ENCODE peak calls at places on chromosome 14, in five cellular contexts. D, B, L, Y and M are unnamed samples.
A peak's percentile ranks its signal among the peaks of the same experiment; 100 is the strongest.

GRCh38 chr14:36507847-36508417 is 12.1 kb downstream of the NKX2-1 start:
- DNase-seq in D (no peak), B (no peak), L (no peak), Y (no peak), M (no peak)

GRCh38 chr14:67571991-67572323 is 28.1 kb downstream of the PIGH start:
- DNase-seq in D (no peak), B (peak; percentile 7), L (peak; percentile 65), Y (no peak), M (no peak)

GRCh38 chr14:43900173-43900655 is 606.9 kb downstream of the FSCB start:
- DNase-seq in D (no peak), B (no peak), L (no peak), Y (no peak), M (no peak)

GRCh38 chr14:61640834-61641170 is 54.5 kb upstream of the HIF1A start:
- DNase-seq in D (no peak), B (no peak), L (no peak), Y (no peak), M (no peak)

GRCh38 chr14:63770187-63770807 is 42.4 kb upstream of the SGPP1 start:
- DNase-seq in D (peak; percentile 71), B (peak; percentile 59), L (no peak), Y (peak; percentile 39), M (no peak)

GRCh38 chr14:61491876-61492440 is 170.6 kb downstream of the PRKCH start:
- DNase-seq in D (no peak), B (no peak), L (no peak), Y (no peak), M (no peak)

GRCh38 chr14:22890416-22890815 is 7.4 kb downstream of the REM2 start:
- DNase-seq in D (no peak), B (no peak), L (no peak), Y (no peak), M (no peak)

GRCh38 chr14:55802986-55803431 is 223.0 kb downstream of the KTN1 start:
- DNase-seq in D (peak; percentile 25), B (no peak), L (no peak), Y (peak; percentile 30), M (no peak)

GRCh38 chr14:23054000-23054811 is 3.1 kb downstream of the CDH24 start:
- DNase-seq in D (no peak), B (no peak), L (no peak), Y (no peak), M (no peak)

GRCh38 chr14:78131616-78132015 is 38.6 kb upstream of the NRXN3 start:
- DNase-seq in D (no peak), B (no peak), L (no peak), Y (no peak), M (no peak)

GRCh38 chr14:104787736-104788532 is 7.6 kb downstream of the AKT1 start:
- DNase-seq in D (no peak), B (no peak), L (no peak), Y (no peak), M (no peak)

GRCh38 chr14:49249022-49249421 is 337.2 kb downstream of the RPS29 start:
- DNase-seq in D (peak; percentile 34), B (no peak), L (no peak), Y (peak; percentile 20), M (no peak)

GRCh38 chr14:21070083-21070609 is at the start of gene ARHGEF40:
- DNase-seq in D (peak; percentile 41), B (peak; percentile 72), L (no peak), Y (peak; percentile 27), M (no peak)

GRCh38 chr14:36424478-36425102 is 95.4 kb downstream of the NKX2-1 start:
- DNase-seq in D (no peak), B (no peak), L (no peak), Y (no peak), M (no peak)

GRCh38 chr14:74574092-74574438 is 38.0 kb downstream of the LTBP2 start:
- DNase-seq in D (no peak), B (no peak), L (no peak), Y (peak; percentile 81), M (no peak)

GRCh38 chr14:104680806-104681688 is 8.4 kb upstream of the INF2 start:
- DNase-seq in D (peak; percentile 80), B (peak; percentile 92), L (peak; percentile 89), Y (peak; percentile 80), M (peak; percentile 79)

GRCh38 chr14:28321475-28322244 is 444.9 kb upstream of the FOXG1 start:
- DNase-seq in D (no peak), B (no peak), L (no peak), Y (peak; percentile 57), M (no peak)

GRCh38 chr14:32998433-32998832 is 59.8 kb downstream of the NPAS3 start:
- DNase-seq in D (peak; percentile 36), B (peak; percentile 9), L (no peak), Y (peak; percentile 6), M (no peak)

GRCh38 chr14:31229009-31229408 is 21.4 kb upstream of the HECTD1 start:
- DNase-seq in D (peak; percentile 28), B (no peak), L (no peak), Y (no peak), M (no peak)

GRCh38 chr14:31232081-31232480 is 24.5 kb upstream of the HECTD1 start:
- DNase-seq in D (no peak), B (no peak), L (no peak), Y (no peak), M (no peak)

GRCh38 chr14:31229638-31230229 is 22.1 kb upstream of the HECTD1 start:
- DNase-seq in D (peak; percentile 100), B (peak; percentile 78), L (peak; percentile 78), Y (peak; percentile 91), M (peak; percentile 74)

GRCh38 chr14:31228533-31228932 is 20.9 kb upstream of the HECTD1 start:
- DNase-seq in D (peak; percentile 51), B (no peak), L (no peak), Y (no peak), M (no peak)

GRCh38 chr14:31230559-31230958 is 23.0 kb upstream of the HECTD1 start:
- DNase-seq in D (no peak), B (no peak), L (no peak), Y (no peak), M (no peak)
- H3K27ac ChIP-seq in D (no peak overlapping the region), B (no peak overlapping the region), L (no peak overlapping the region), Y (no peak overlapping the region), M (no peak overlapping the region)

GRCh38 chr14:50310445-50310844 is 1.6 kb downstream of the L2HGDH start:
- DNase-seq in D (no peak), B (no peak), L (no peak), Y (no peak), M (no peak)

GRCh38 chr14:50311974-50312733 is at the start of the genes DMAC2L and L2HGDH:
- DNase-seq in D (peak; percentile 88), B (peak; percentile 94), L (peak; percentile 95), Y (peak; percentile 83), M (peak; percentile 86)

GRCh38 chr14:50311337-50311973 is 574 bp downstream of the L2HGDH start:
- DNase-seq in D (peak; percentile 8), B (no peak), L (no peak), Y (no peak), M (no peak)

GRCh38 chr14:50308363-50308762 is 3.7 kb downstream of the L2HGDH start:
- DNase-seq in D (peak; percentile 5), B (no peak), L (no peak), Y (no peak), M (no peak)

GRCh38 chr14:50312734-50313054 is 570 bp downstream of the DMAC2L start:
- DNase-seq in D (peak; percentile 50), B (no peak), L (no peak), Y (no peak), M (no peak)
- TF ChIP-seq CTCF in D (no peak), B (no peak), L (no peak), Y (no peak), M (no peak)

GRCh38 chr14:59461891-59462290 is 3.3 kb downstream of the GPR135 start:
- DNase-seq in D (no peak), B (no peak), L (no peak), Y (no peak), M (no peak)

GRCh38 chr14:59463773-59464650 is 1.2 kb downstream of the GPR135 start:
- DNase-seq in D (no peak), B (peak; percentile 28), L (peak; percentile 68), Y (no peak), M (no peak)

GRCh38 chr14:59460378-59460777 is 4.8 kb downstream of the GPR135 start:
- DNase-seq in D (no peak), B (no peak), L (no peak), Y (no peak), M (no peak)

GRCh38 chr14:59464651-59465569 is at the start of gene GPR135:
- DNase-seq in D (peak; percentile 42), B (peak; percentile 80), L (peak; percentile 88), Y (peak; percentile 62), M (peak; percentile 50)

DNA sequence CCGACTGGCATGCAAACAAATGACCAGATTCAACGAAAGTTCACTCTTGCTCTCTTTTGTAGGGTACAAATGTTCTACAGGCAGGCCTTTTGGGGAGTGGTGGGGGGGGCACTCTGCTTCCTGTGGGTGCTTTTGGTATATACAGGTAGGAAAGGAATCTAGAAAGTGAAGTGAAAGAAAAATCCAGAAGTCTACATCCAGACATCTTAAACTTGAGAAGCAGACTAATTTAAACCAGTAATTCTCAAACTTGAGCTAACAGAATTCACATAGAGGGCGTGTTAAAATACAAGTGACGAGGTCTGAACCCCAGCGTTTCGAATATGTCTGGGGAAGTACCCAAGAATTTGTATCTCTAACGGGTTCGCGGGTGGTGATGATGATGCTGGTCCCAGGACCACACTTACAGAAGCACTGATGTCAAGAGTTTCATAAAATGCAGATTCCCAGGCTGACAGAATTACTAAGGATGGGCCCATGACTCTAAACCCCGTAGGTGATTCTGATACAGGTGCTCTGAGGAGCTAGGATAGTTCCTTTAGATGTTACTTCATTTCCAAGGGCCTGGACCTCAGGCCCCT is 480 bp upstream of the GPR135 start:
- DNase-seq in D (no peak), B (no peak), L (no peak), Y (no peak), M (no peak)
- H3K27ac ChIP-seq in D (no peak overlapping the region), B (peak overlapping the region; percentile 93), L (peak overlapping the region; percentile 86), Y (no peak overlapping the region), M (peak overlapping the region; percentile 90)

DNA sequence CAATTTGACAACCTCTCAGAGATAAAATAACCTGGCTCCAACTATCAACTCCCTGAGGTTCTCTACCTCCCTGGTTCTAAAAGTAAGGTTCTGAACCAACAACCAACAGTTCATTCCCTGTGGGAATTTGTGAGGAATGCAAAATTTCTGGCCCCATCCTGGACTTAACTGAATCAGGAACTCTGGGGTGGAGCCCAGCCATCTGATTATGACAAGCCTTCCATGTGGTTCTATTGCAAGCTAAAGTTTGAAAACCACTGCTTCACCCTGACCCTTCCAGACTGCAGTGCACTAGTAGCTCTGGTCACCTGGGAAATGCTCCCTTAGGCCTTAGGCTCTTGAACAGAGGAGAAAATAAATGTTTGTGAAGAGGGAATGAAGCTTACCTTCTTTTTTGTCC is 38.9 kb upstream of the DDHD1 start:
- DNase-seq in D (no peak), B (no peak), L (no peak), Y (peak; percentile 4), M (no peak)
- TF ChIP-seq CTCF in D (no peak), B (no peak), L (no peak), Y (no peak), M (no peak)

DNA sequence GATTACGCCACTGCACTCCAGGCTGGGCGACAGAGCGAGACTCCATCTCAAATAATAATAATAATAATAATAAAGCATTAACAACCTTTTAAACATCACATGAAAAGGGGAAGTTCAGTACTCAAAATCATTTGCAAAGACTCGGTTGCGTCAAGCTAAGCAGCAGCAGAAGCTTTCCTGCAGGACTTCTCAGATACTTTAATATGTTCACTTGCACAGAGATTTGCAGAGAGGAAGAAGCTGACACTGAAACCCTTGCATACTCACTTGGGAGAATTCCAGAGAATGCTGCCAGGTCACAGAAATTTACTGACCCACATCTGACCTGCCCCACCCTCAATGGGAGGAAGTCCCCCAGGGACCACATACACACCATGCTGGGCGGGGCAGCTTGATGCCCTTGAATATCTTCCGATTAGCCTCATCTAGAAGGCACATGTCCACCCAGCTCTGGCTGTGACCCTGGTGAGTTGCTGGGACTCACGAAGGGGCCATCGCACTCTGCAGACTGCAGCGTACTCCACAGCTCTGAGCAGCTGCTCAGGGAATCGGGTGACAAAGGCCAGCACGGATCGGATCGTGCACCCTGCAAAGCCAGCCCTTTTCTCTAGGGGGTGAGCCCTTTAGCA is 83.3 kb downstream of the ITPK1 start:
- DNase-seq in D (no peak), B (no peak), L (no peak), Y (no peak), M (no peak)
- H3K27ac ChIP-seq in D (no peak overlapping the region), B (no peak overlapping the region), L (peak overlapping the region; percentile 80), Y (no peak overlapping the region), M (no peak overlapping the region)